ENCODE peak calls at places on chromosomes 13 and 19, in six cellular contexts. One of them, this sample, is unnamed.
A peak's percentile ranks its signal among the peaks of the same experiment; 100 is the strongest.

GRCh38 chr13:114063545-114064515 is 68.6 kb downstream of the RASA3 start:
- DNase-seq in H1: no peak
- DNase-seq in HepG2: no peak
- DNase-seq in SK-N-SH: peak; percentile 75
- DNase-seq in K562: peak; percentile 32
- DNase-seq in HL-60: peak; percentile 62
- DNase-seq in this sample: no peak

GRCh38 chr13:45447050-45447661 is 17.6 kb upstream of the COG3 start:
- DNase-seq in H1: no peak
- DNase-seq in HepG2: peak; percentile 99
- DNase-seq in SK-N-SH: no peak
- DNase-seq in K562: no peak
- DNase-seq in HL-60: no peak
- DNase-seq in this sample: no peak

GRCh38 chr19:10285393-10285792 is 1.4 kb upstream of the ICAM4 start:
- DNase-seq in H1: no peak
- DNase-seq in HepG2: no peak
- DNase-seq in SK-N-SH: no peak
- DNase-seq in K562: no peak
- DNase-seq in HL-60: no peak
- DNase-seq in this sample: no peak

GRCh38 chr13:41938918-41939317 is 22.0 kb downstream of the VWA8 start:
- DNase-seq in H1: no peak
- DNase-seq in HepG2: no peak
- DNase-seq in SK-N-SH: no peak
- DNase-seq in K562: no peak
- DNase-seq in HL-60: no peak
- DNase-seq in this sample: no peak

GRCh38 chr19:4303778-4304508 is 455 bp upstream of the FSD1 start:
- DNase-seq in H1: no peak
- DNase-seq in HepG2: no peak
- DNase-seq in SK-N-SH: no peak
- DNase-seq in K562: no peak
- DNase-seq in HL-60: no peak
- DNase-seq in this sample: no peak

GRCh38 chr19:55695511-55696290 is 20.7 kb downstream of the EPN1 start:
- DNase-seq in H1: no peak
- DNase-seq in HepG2: no peak
- DNase-seq in SK-N-SH: no peak
- DNase-seq in K562: no peak
- DNase-seq in HL-60: no peak
- DNase-seq in this sample: no peak

GRCh38 chr13:59398127-59398526 is 765.6 kb downstream of the DIAPH3 start:
- DNase-seq in H1: no peak
- DNase-seq in HepG2: no peak
- DNase-seq in SK-N-SH: peak; percentile 7
- DNase-seq in K562: no peak
- DNase-seq in HL-60: no peak
- DNase-seq in this sample: no peak

GRCh38 chr13:33128134-33128533 is 111.9 kb downstream of the KL start:
- DNase-seq in H1: no peak
- DNase-seq in HepG2: no peak
- DNase-seq in SK-N-SH: no peak
- DNase-seq in K562: no peak
- DNase-seq in HL-60: no peak
- DNase-seq in this sample: no peak

GRCh38 chr13:77492982-77493381 is 42.5 kb upstream of the SCEL start:
- DNase-seq in H1: no peak
- DNase-seq in HepG2: peak; percentile 4
- DNase-seq in SK-N-SH: peak; percentile 26
- DNase-seq in K562: no peak
- DNase-seq in HL-60: no peak
- DNase-seq in this sample: no peak

GRCh38 chr19:16386619-16387240 is 62.1 kb downstream of the KLF2 start:
- DNase-seq in H1: peak; percentile 25
- DNase-seq in HepG2: peak; percentile 32
- DNase-seq in SK-N-SH: peak; percentile 75
- DNase-seq in K562: peak; percentile 66
- DNase-seq in HL-60: peak; percentile 34
- DNase-seq in this sample: no peak

GRCh38 chr13:30697177-30697953 is 38.0 kb upstream of the ALOX5AP start:
- DNase-seq in H1: no peak
- DNase-seq in HepG2: no peak
- DNase-seq in SK-N-SH: no peak
- DNase-seq in K562: no peak
- DNase-seq in HL-60: no peak
- DNase-seq in this sample: no peak

GRCh38 chr19:10135551-10136334 is 16.0 kb upstream of the EIF3G start:
- DNase-seq in H1: no peak
- DNase-seq in HepG2: no peak
- DNase-seq in SK-N-SH: no peak
- DNase-seq in K562: no peak
- DNase-seq in HL-60: no peak
- DNase-seq in this sample: no peak

GRCh38 chr13:99991013-99991805 is 9.6 kb downstream of the ZIC2 start:
- DNase-seq in H1: no peak
- DNase-seq in HepG2: no peak
- DNase-seq in SK-N-SH: peak; percentile 26
- DNase-seq in K562: no peak
- DNase-seq in HL-60: no peak
- DNase-seq in this sample: no peak

GRCh38 chr19:42563352-42564210 is 31.1 kb downstream of the CEACAM8 start:
- DNase-seq in H1: no peak
- DNase-seq in HepG2: peak; percentile 39
- DNase-seq in SK-N-SH: peak; percentile 63
- DNase-seq in K562: peak; percentile 66
- DNase-seq in HL-60: peak; percentile 38
- DNase-seq in this sample: no peak

GRCh38 chr19:18023596-18024212 is 15.7 kb downstream of the ARRDC2 start:
- DNase-seq in H1: no peak
- DNase-seq in HepG2: no peak
- DNase-seq in SK-N-SH: no peak
- DNase-seq in K562: peak; percentile 51
- DNase-seq in HL-60: peak; percentile 75
- DNase-seq in this sample: no peak

GRCh38 chr19:44869728-44870470 is 21.2 kb upstream of the TOMM40 start:
- DNase-seq in H1: no peak
- DNase-seq in HepG2: no peak
- DNase-seq in SK-N-SH: no peak
- DNase-seq in K562: no peak
- DNase-seq in HL-60: peak; percentile 80
- DNase-seq in this sample: no peak

GRCh38 chr19:56104423-56104822 is 16.7 kb downstream of the ZNF787 start:
- DNase-seq in H1: no peak
- DNase-seq in HepG2: no peak
- DNase-seq in SK-N-SH: no peak
- DNase-seq in K562: no peak
- DNase-seq in HL-60: no peak
- DNase-seq in this sample: no peak

GRCh38 chr13:49042476-49042875 is 66.8 kb downstream of the FNDC3A start:
- DNase-seq in H1: no peak
- DNase-seq in HepG2: no peak
- DNase-seq in SK-N-SH: no peak
- DNase-seq in K562: no peak
- DNase-seq in HL-60: no peak
- DNase-seq in this sample: no peak

GRCh38 chr13:77521595-77522367 is 13.7 kb upstream of the SCEL start:
- DNase-seq in H1: peak; percentile 17
- DNase-seq in HepG2: no peak
- DNase-seq in SK-N-SH: no peak
- DNase-seq in K562: no peak
- DNase-seq in HL-60: no peak
- DNase-seq in this sample: no peak

GRCh38 chr13:107104631-107105030 is 536.7 kb upstream of the ARGLU1 start:
- DNase-seq in H1: no peak
- DNase-seq in HepG2: no peak
- DNase-seq in SK-N-SH: no peak
- DNase-seq in K562: no peak
- DNase-seq in HL-60: no peak
- DNase-seq in this sample: no peak

GRCh38 chr19:52987221-52987620 is 24.5 kb upstream of the ZNF816 start:
- DNase-seq in H1: no peak
- DNase-seq in HepG2: no peak
- DNase-seq in SK-N-SH: no peak
- DNase-seq in K562: no peak
- DNase-seq in HL-60: no peak
- DNase-seq in this sample: no peak

DNA sequence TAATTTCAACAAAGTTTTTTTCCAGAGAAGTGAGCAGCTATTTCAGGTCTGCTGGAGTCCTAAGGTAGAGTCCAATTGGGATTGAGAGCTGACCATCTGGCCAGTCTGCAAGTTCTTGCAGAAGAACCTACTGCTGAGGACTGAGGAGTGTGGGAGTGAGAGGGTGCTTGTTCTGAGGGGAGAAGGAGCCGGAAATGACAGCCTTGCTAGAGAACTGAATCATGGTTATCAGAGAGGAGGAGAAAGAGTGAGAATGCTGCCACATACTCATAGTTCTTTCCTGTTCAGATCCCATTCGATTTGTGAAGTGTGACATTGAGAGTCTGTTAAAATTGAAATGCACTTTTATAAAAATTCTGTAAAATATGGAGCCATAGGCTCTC is 350.0 kb downstream of the KCNRG start:
- DNase-seq in H1: no peak
- DNase-seq in HepG2: no peak
- DNase-seq in SK-N-SH: no peak
- DNase-seq in K562: no peak
- DNase-seq in HL-60: no peak
- DNase-seq in this sample: no peak
- TF ChIP-seq GABPA in H1: no peak
- TF ChIP-seq GABPA in HepG2: no peak
- TF ChIP-seq GABPA in SK-N-SH: no peak
- TF ChIP-seq GABPA in K562: peak; percentile 45
- TF ChIP-seq GABPA in HL-60: no peak
- TF ChIP-seq GABPA in this sample: no peak

DNA sequence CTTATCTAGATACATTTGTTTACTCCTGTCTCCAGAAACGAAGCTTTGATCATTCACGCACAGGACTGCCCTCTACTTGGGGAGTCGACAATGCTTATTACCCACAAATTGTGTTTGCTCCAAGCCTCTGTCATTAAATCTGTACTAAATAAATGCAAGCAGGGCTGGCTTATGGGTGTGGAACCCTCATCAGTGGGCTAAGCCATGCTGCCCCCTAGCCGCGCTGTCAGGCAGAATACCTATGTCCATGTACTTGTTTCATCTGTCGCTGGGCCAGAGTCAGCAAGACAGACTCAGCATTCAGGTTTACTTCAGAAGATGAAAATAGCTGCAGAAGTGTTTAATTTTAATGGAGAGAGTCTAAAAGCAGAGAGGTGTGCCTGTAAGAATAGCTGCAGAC is 110.0 kb upstream of the PRR20A start:
- DNase-seq in H1: no peak
- DNase-seq in HepG2: no peak
- DNase-seq in SK-N-SH: no peak
- DNase-seq in K562: no peak
- DNase-seq in HL-60: no peak
- DNase-seq in this sample: no peak
- TF ChIP-seq GABPA in H1: no peak
- TF ChIP-seq GABPA in HepG2: no peak
- TF ChIP-seq GABPA in SK-N-SH: no peak
- TF ChIP-seq GABPA in K562: no peak
- TF ChIP-seq GABPA in HL-60: no peak
- TF ChIP-seq GABPA in this sample: no peak

GRCh38 chr13:21767032-21767431 is 96.2 kb downstream of the FGF9 start:
- DNase-seq in H1: no peak
- DNase-seq in HepG2: no peak
- DNase-seq in SK-N-SH: no peak
- DNase-seq in K562: no peak
- DNase-seq in HL-60: no peak
- DNase-seq in this sample: no peak

GRCh38 chr13:21759911-21760310 is 89.0 kb downstream of the FGF9 start:
- DNase-seq in H1: no peak
- DNase-seq in HepG2: no peak
- DNase-seq in SK-N-SH: no peak
- DNase-seq in K562: no peak
- DNase-seq in HL-60: no peak
- DNase-seq in this sample: no peak

GRCh38 chr13:21757721-21758120 is 86.8 kb downstream of the FGF9 start:
- DNase-seq in H1: no peak
- DNase-seq in HepG2: no peak
- DNase-seq in SK-N-SH: no peak
- DNase-seq in K562: no peak
- DNase-seq in HL-60: no peak
- DNase-seq in this sample: no peak

GRCh38 chr13:21759503-21759902 is 88.6 kb downstream of the FGF9 start:
- DNase-seq in H1: no peak
- DNase-seq in HepG2: no peak
- DNase-seq in SK-N-SH: no peak
- DNase-seq in K562: no peak
- DNase-seq in HL-60: no peak
- DNase-seq in this sample: no peak

DNA sequence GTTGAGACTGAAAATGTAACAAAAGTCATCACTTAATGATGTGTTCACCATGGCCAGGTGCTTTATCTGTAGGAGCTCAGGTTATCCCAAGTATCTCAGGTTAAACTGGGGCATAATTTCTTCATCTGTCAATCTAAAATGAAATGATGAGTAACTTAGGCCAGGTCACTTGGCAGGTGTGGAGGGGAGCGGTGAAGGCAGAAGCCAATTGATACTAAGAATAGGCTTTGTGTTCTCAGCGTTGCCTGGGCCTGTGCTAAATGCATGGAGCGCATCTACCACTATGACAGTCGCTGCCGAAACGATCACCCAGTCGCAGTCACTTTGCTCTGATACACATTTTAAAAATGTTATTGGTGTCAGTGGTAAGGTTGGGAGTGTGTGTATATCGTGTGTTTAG is 91.6 kb downstream of the FGF9 start:
- DNase-seq in H1: no peak
- DNase-seq in HepG2: no peak
- DNase-seq in SK-N-SH: no peak
- DNase-seq in K562: no peak
- DNase-seq in HL-60: no peak
- DNase-seq in this sample: no peak
- TF ChIP-seq GABPA in H1: no peak
- TF ChIP-seq GABPA in HepG2: no peak
- TF ChIP-seq GABPA in SK-N-SH: no peak
- TF ChIP-seq GABPA in K562: no peak
- TF ChIP-seq GABPA in HL-60: no peak
- TF ChIP-seq GABPA in this sample: no peak

GRCh38 chr19:39336483-39336882 is 640 bp upstream of the GMFG start:
- DNase-seq in H1: no peak
- DNase-seq in HepG2: no peak
- DNase-seq in SK-N-SH: no peak
- DNase-seq in K562: no peak
- DNase-seq in HL-60: no peak
- DNase-seq in this sample: no peak

GRCh38 chr19:39333507-39333906 is 2.3 kb downstream of the GMFG start:
- DNase-seq in H1: no peak
- DNase-seq in HepG2: no peak
- DNase-seq in SK-N-SH: no peak
- DNase-seq in K562: no peak
- DNase-seq in HL-60: no peak
- DNase-seq in this sample: no peak

GRCh38 chr19:39335168-39335567 is 675 bp downstream of the GMFG start:
- DNase-seq in H1: no peak
- DNase-seq in HepG2: no peak
- DNase-seq in SK-N-SH: peak; percentile 14
- DNase-seq in K562: peak; percentile 54
- DNase-seq in HL-60: no peak
- DNase-seq in this sample: no peak

GRCh38 chr19:39332293-39332692 is 3.5 kb downstream of the GMFG start:
- DNase-seq in H1: no peak
- DNase-seq in HepG2: no peak
- DNase-seq in SK-N-SH: no peak
- DNase-seq in K562: no peak
- DNase-seq in HL-60: no peak
- DNase-seq in this sample: no peak

GRCh38 chr19:39334444-39334976 is 1.3 kb downstream of the GMFG start:
- DNase-seq in H1: no peak
- DNase-seq in HepG2: no peak
- DNase-seq in SK-N-SH: no peak
- DNase-seq in K562: no peak
- DNase-seq in HL-60: no peak
- DNase-seq in this sample: no peak
- TF ChIP-seq GABPA in H1: no peak
- TF ChIP-seq GABPA in HepG2: no peak
- TF ChIP-seq GABPA in SK-N-SH: no peak
- TF ChIP-seq GABPA in K562: no peak
- TF ChIP-seq GABPA in HL-60: no peak
- TF ChIP-seq GABPA in this sample: no peak